ENCODE peak calls at places on chromosomes 6 and 20, in six cellular contexts. W is ecto neural progenitor cell, Y is ELF-1, Q is kidney glomerular epithelial cell, D is SW 1271, T is nucleus accumbens. B is an unnamed sample.

GRCh38 chr6:70166088-70166958 is 136.6 kb downstream of the COL9A1 start:
- DNase-seq in W (peak; percentile 73), Y (peak; percentile 54), Q (peak; percentile 57), D (peak; percentile 35), T (peak; percentile 75), B (peak; percentile 30)

GRCh38 chr20:56636701-56637100 is 7.6 kb downstream of the TFAP2C start:
- DNase-seq in W (no peak), Y (no peak), Q (peak; percentile 51), D (no peak), T (no peak), B (no peak)

GRCh38 chr20:23637282-23638221 is at the start of gene CST3:
- DNase-seq in W (peak; percentile 90), Y (peak; percentile 69), Q (peak; percentile 80), D (peak; percentile 88), T (peak; percentile 85), B (peak; percentile 93)

GRCh38 chr6:135291288-135292116 is 110.4 kb downstream of the MYB start:
- DNase-seq in W (no peak), Y (no peak), Q (peak; percentile 59), D (no peak), T (no peak), B (no peak)

GRCh38 chr6:155389130-155389529 is 66.5 kb downstream of the NOX3 start:
- DNase-seq in W (no peak), Y (no peak), Q (no peak), D (no peak), T (no peak), B (no peak)

GRCh38 chr6:90293319-90293937 is 3.2 kb downstream of the BACH2 start:
- DNase-seq in W (no peak), Y (no peak), Q (peak; percentile 19), D (no peak), T (no peak), B (no peak)

GRCh38 chr6:11358904-11359840 is 126.7 kb upstream of the NEDD9 start:
- DNase-seq in W (no peak), Y (no peak), Q (no peak), D (no peak), T (no peak), B (no peak)

GRCh38 chr20:33993800-33994623 is at the start of gene RALY:
- DNase-seq in W (peak; percentile 89), Y (peak; percentile 91), Q (peak; percentile 48), D (peak; percentile 92), T (peak; percentile 71), B (peak; percentile 92)

GRCh38 chr6:134176283-134176975 is 124.0 kb upstream of the SLC2A12 start:
- DNase-seq in W (peak; percentile 68), Y (peak; percentile 76), Q (no peak), D (no peak), T (peak; percentile 67), B (peak; percentile 70)

GRCh38 chr6:34341481-34341971 is 50.9 kb downstream of the NUDT3 start:
- DNase-seq in W (no peak), Y (no peak), Q (peak; percentile 41), D (no peak), T (no peak), B (no peak)

GRCh38 chr6:153947817-153948447 is 91.1 kb upstream of the OPRM1 start:
- DNase-seq in W (peak; percentile 49), Y (peak; percentile 78), Q (peak; percentile 8), D (peak; percentile 25), T (peak; percentile 41), B (peak; percentile 30)

GRCh38 chr6:126716012-126716411 is 376.1 kb downstream of the CENPW start:
- DNase-seq in W (no peak), Y (no peak), Q (no peak), D (no peak), T (no peak), B (no peak)

GRCh38 chr6:130435181-130435580 is 69.4 kb downstream of the TMEM200A start:
- DNase-seq in W (no peak), Y (no peak), Q (no peak), D (no peak), T (no peak), B (no peak)

GRCh38 chr6:18147160-18147559 is 7.7 kb downstream of the TPMT start:
- DNase-seq in W (no peak), Y (no peak), Q (peak; percentile 74), D (no peak), T (no peak), B (no peak)

GRCh38 chr20:50621068-50621467 is 70.3 kb downstream of the RIPOR3 start:
- DNase-seq in W (no peak), Y (no peak), Q (no peak), D (no peak), T (no peak), B (no peak)

GRCh38 chr6:112302154-112302553 is 45.0 kb upstream of the RFPL4B start:
- DNase-seq in W (no peak), Y (no peak), Q (no peak), D (no peak), T (no peak), B (no peak)

GRCh38 chr6:137291441-137291840 is 72.3 kb upstream of the IFNGR1 start:
- DNase-seq in W (no peak), Y (no peak), Q (peak; percentile 39), D (no peak), T (peak; percentile 40), B (no peak)

GRCh38 chr6:169319561-169319960 is 65.9 kb upstream of the THBS2 start:
- DNase-seq in W (no peak), Y (no peak), Q (no peak), D (no peak), T (no peak), B (no peak)

GRCh38 chr6:53056273-53056672 is 8.9 kb upstream of the FBXO9 start:
- DNase-seq in W (no peak), Y (no peak), Q (no peak), D (no peak), T (no peak), B (no peak)

GRCh38 chr6:111503660-111504059 is 20.6 kb upstream of the REV3L start:
- DNase-seq in W (no peak), Y (no peak), Q (no peak), D (no peak), T (no peak), B (no peak)